ENCODE peak calls at places on chromosomes 2 and 18, in five cellular contexts. T is psoas muscle, V is astrocyte, D is bronchial epithelial cell, C is tibial artery. E is an unnamed sample.

GRCh38 chr2:222255090-222255489 is 43.7 kb downstream of the PAX3 start:
- DNase-seq in T (no peak), V (no peak), D (no peak), C (no peak), E (no peak)

GRCh38 chr2:241229563-241230401 is 41.3 kb downstream of the ANO7 start:
- DNase-seq in T (peak; percentile 31), V (no peak), D (no peak), C (no peak), E (no peak)

GRCh38 chr2:72497761-72498160 is 328.1 kb downstream of the EXOC6B start:
- DNase-seq in T (no peak), V (peak; percentile 6), D (no peak), C (no peak), E (no peak)

GRCh38 chr2:236661762-236662110 is 92.1 kb downstream of the ACKR3 start:
- DNase-seq in T (no peak), V (no peak), D (no peak), C (no peak), E (no peak)

GRCh38 chr2:74464406-74464805 is 776 bp downstream of the MOGS start:
- DNase-seq in T (no peak), V (no peak), D (no peak), C (no peak), E (no peak)

GRCh38 chr2:186540971-186541370 is 48.9 kb upstream of the ITGAV start:
- DNase-seq in T (no peak), V (peak; percentile 26), D (no peak), C (no peak), E (no peak)

GRCh38 chr18:55489742-55490055 is 98.3 kb downstream of the TCF4 start:
- DNase-seq in T (no peak), V (peak; percentile 65), D (no peak), C (no peak), E (no peak)

GRCh38 chr18:47204908-47205522 is 28.9 kb upstream of the IER3IP1 start:
- DNase-seq in T (no peak), V (no peak), D (peak; percentile 34), C (no peak), E (peak; percentile 50)

GRCh38 chr2:240310645-240311044 is 124.8 kb upstream of the GPC1 start:
- DNase-seq in T (no peak), V (no peak), D (no peak), C (peak; percentile 10), E (no peak)

GRCh38 chr2:203061346-203061745 is 46.7 kb downstream of the NBEAL1 start:
- DNase-seq in T (no peak), V (peak; percentile 86), D (no peak), C (no peak), E (no peak)

GRCh38 chr2:67221266-67221665 is 175.9 kb upstream of the ETAA1 start:
- DNase-seq in T (no peak), V (no peak), D (no peak), C (no peak), E (no peak)

GRCh38 chr2:197198890-197199289 is 111.7 kb downstream of the ANKRD44 start:
- DNase-seq in T (no peak), V (no peak), D (no peak), C (peak; percentile 47), E (no peak)

GRCh38 chr18:55477537-55478300 is 110.3 kb downstream of the TCF4 start:
- DNase-seq in T (peak; percentile 58), V (peak; percentile 72), D (peak; percentile 37), C (peak; percentile 31), E (peak; percentile 24)

GRCh38 chr2:161170377-161170776 is 10.1 kb downstream of the TANK start:
- DNase-seq in T (no peak), V (no peak), D (peak; percentile 19), C (no peak), E (peak; percentile 14)

GRCh38 chr2:176891857-176892256 is 320.7 kb upstream of the HNRNPA3 start:
- DNase-seq in T (no peak), V (no peak), D (no peak), C (no peak), E (no peak)

GRCh38 chr2:165874445-165875039 is 79.0 kb downstream of the TTC21B start:
- DNase-seq in T (no peak), V (peak; percentile 46), D (peak; percentile 75), C (no peak), E (peak; percentile 76)

GRCh38 chr18:24799176-24799575 is 338.7 kb downstream of the HRH4 start:
- DNase-seq in T (no peak), V (no peak), D (no peak), C (no peak), E (no peak)

GRCh38 chr2:207463433-207463832 is 66.3 kb upstream of the CREB1 start:
- DNase-seq in T (no peak), V (no peak), D (no peak), C (no peak), E (no peak)

GRCh38 chr2:76953733-76954347 is 568.3 kb downstream of the LRRTM4 start:
- DNase-seq in T (no peak), V (peak; percentile 2), D (peak; percentile 58), C (no peak), E (peak; percentile 48)

GRCh38 chr2:70767094-70767698 is 804 bp downstream of the ADD2 start:
- DNase-seq in T (no peak), V (no peak), D (no peak), C (no peak), E (no peak)

GRCh38 chr18:46793565-46793964 is 36.7 kb upstream of the ST8SIA5 start:
- DNase-seq in T (no peak), V (no peak), D (no peak), C (no peak), E (no peak)

GRCh38 chr18:56185126-56185525 is 453.3 kb downstream of the TXNL1 start:
- DNase-seq in T (no peak), V (no peak), D (no peak), C (no peak), E (no peak)

GRCh38 chr18:49656098-49656591 is 94.3 kb downstream of the LIPG start:
- DNase-seq in T (no peak), V (peak; percentile 98), D (peak; percentile 86), C (no peak), E (peak; percentile 94)

GRCh38 chr2:129782618-129782960 is 196.9 kb upstream of the RAB6C start:
- DNase-seq in T (no peak), V (no peak), D (no peak), C (no peak), E (no peak)

DNA sequence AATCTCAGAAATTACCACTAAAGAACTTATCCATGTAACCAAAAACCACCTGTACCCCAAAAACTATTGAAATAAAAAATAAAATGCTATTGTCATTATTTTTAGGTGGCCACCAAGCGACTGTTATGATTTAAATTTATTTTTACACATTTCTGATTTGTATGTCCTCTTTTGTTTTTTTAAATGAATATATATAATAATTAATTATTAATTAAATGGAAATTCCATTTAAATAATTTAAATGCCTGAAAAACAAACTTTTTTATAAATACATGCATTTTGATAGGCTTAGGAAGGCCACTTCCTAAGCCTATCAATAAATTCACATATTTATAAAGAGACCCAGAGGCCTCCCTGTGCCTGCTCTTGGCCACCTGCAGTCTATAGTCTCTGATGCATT is 52.2 kb downstream of the CYB5A start:
- DNase-seq in T (no peak), V (no peak), D (no peak), C (no peak), E (no peak)
- TF ChIP-seq CTCF in T (no peak), V (no peak), D (no peak), C (no peak), E (no peak)

DNA sequence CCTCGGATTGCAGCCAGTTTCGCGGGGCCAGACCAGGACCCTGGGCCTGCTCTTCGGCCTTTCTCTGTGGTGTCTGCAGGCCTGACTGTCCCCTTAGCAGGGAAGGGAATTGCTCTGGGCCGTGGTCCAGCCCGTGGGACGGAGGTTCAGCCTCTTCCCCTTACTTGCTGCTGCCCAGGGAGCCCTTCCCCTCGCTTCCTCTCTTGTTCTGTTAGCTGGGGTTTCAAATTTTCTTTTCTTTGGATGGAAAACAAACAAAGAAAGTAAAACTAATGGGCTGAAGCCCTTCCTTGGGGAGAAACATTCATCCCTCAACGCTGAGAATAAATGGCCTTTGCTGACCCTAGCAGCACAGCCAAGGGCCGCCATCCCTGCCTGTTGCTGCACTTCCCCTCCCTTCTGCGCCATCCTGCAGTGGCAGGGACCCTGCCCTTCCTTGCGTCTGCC is 52.4 kb downstream of the ASAP2 start:
- DNase-seq in T (peak; percentile 74), V (no peak), D (no peak), C (peak; percentile 59), E (no peak)
- H3K4me3 ChIP-seq in T (no peak overlapping the region), V (no peak overlapping the region), D (no peak overlapping the region), C (no peak overlapping the region), E (no peak overlapping the region)

DNA sequence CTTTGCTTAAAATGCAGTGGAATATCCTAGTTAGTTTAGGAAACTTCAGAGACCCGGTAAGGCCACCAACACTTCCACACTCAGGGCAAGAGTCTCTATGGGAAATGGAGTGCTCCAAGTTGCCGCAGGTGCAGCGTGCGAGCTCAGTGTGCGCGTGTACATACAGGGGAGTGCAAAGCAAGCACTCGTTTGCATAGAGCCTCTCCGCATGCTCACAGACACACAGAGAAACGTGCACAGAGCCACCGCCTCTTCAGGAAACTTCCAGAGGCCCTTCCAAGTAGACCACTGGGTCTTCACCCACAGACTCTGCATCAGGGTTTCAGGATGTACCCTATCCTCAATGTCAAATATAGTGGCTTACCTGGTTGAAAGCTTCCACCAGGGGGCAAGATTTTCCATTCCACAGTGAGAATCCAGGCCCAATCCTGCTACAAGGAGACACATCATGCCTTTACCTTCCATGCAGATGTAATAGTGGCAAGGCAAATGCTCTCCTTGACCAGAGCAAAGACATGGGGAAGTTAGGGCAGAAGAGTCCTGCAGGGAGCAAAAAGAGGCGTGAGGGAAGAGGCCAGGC is 513.0 kb upstream of the MYT1L start:
- DNase-seq in T (no peak), V (no peak), D (no peak), C (no peak), E (no peak)
- TF ChIP-seq CTCF in T (no peak), V (no peak), D (no peak), C (no peak), E (no peak)

DNA sequence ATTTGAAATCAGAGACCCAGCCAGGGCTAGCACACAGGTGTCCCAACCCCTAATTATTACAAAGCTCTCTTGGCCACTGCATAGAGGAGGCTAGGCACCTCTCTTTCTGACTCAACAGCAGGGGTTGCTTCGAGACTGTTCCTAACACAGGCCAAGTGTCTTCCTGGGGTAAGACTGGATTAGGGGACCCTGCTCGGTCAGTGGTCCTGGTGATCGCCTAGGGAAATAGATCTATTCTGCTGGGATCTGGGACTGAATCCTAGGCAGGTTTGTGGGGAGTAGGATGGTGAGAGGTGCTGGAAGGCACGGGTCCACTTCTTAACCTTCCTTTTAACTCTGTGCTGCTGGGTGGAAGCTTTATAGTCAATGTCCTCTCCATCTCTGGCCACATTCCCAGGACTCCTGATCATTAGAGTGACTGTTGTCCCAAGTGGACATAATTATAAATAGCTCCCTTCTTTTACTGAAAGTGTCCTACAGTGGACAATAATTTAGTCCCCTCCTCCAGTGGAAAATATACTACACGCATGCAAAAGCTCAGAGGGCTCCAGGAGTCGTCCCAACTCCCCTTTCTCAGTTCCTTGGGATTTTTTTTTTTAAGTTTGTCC is 1.4 kb upstream of the TRIB2 start:
- DNase-seq in T (no peak), V (no peak), D (no peak), C (no peak), E (peak; percentile 5)
- H3K4me3 ChIP-seq in T (peak overlapping the region; percentile 90), V (peak overlapping the region; percentile 74), D (no peak overlapping the region), C (peak overlapping the region; percentile 89), E (no peak overlapping the region)

GRCh38 chr18:23716966-23717365 is 27.7 kb downstream of the LAMA3 start:
- DNase-seq in T (no peak), V (no peak), D (peak; percentile 92), C (no peak), E (peak; percentile 89)
- TF ChIP-seq CTCF in T (no peak), V (no peak), D (no peak), C (no peak), E (no peak)

GRCh38 chr18:59269563-59270214 is 3.6 kb downstream of the RAX start:
- DNase-seq in T (no peak), V (no peak), D (no peak), C (no peak), E (no peak)
- H3K4me3 ChIP-seq in T (no peak overlapping the region), V (no peak overlapping the region), D (no peak overlapping the region), C (no peak overlapping the region), E (no peak overlapping the region)